ENCODE peak calls at places on chromosome 1, in ten cellular contexts. One of them, this sample, is unnamed.

GRCh38 chr1:90964444-90965035 is 57.3 kb downstream of the ZNF644 start:
- DNase-seq in tibial nerve: no peak
- DNase-seq in aorta: no peak
- DNase-seq in CD8-positive, alpha-beta memory T cell: no peak
- DNase-seq in PC-9: no peak
- DNase-seq in dorsolateral prefrontal cortex: no peak
- DNase-seq in heart right ventricle: no peak
- DNase-seq in RWPE1: no peak
- DNase-seq in AG04450: no peak
- DNase-seq in pancreas: no peak
- DNase-seq in this sample: no peak

GRCh38 chr1:216807696-216808095 is 84.5 kb upstream of the ESRRG start:
- DNase-seq in tibial nerve: no peak
- DNase-seq in aorta: no peak
- DNase-seq in CD8-positive, alpha-beta memory T cell: no peak
- DNase-seq in PC-9: no peak
- DNase-seq in dorsolateral prefrontal cortex: no peak
- DNase-seq in heart right ventricle: no peak
- DNase-seq in RWPE1: no peak
- DNase-seq in AG04450: no peak
- DNase-seq in pancreas: no peak
- DNase-seq in this sample: no peak

GRCh38 chr1:225508538-225509375 is 80.9 kb upstream of the LBR start:
- DNase-seq in tibial nerve: no peak
- DNase-seq in aorta: no peak
- DNase-seq in CD8-positive, alpha-beta memory T cell: no peak
- DNase-seq in PC-9: peak
- DNase-seq in dorsolateral prefrontal cortex: no peak
- DNase-seq in heart right ventricle: peak
- DNase-seq in RWPE1: peak
- DNase-seq in AG04450: peak
- DNase-seq in pancreas: peak
- DNase-seq in this sample: no peak

GRCh38 chr1:10941891-10942541 is 70.4 kb upstream of the TARDBP start:
- DNase-seq in tibial nerve: peak
- DNase-seq in aorta: peak
- DNase-seq in CD8-positive, alpha-beta memory T cell: peak
- DNase-seq in PC-9: peak
- DNase-seq in dorsolateral prefrontal cortex: no peak
- DNase-seq in heart right ventricle: peak
- DNase-seq in RWPE1: peak
- DNase-seq in AG04450: no peak
- DNase-seq in pancreas: peak
- DNase-seq in this sample: no peak

GRCh38 chr1:172482044-172482443 is 38.2 kb upstream of the PIGC start:
- DNase-seq in tibial nerve: no peak
- DNase-seq in aorta: no peak
- DNase-seq in CD8-positive, alpha-beta memory T cell: no peak
- DNase-seq in PC-9: no peak
- DNase-seq in dorsolateral prefrontal cortex: no peak
- DNase-seq in heart right ventricle: no peak
- DNase-seq in RWPE1: no peak
- DNase-seq in AG04450: no peak
- DNase-seq in pancreas: no peak
- DNase-seq in this sample: no peak

GRCh38 chr1:26780344-26780957 is 7.3 kb upstream of the PIGV start:
- DNase-seq in tibial nerve: no peak
- DNase-seq in aorta: no peak
- DNase-seq in CD8-positive, alpha-beta memory T cell: no peak
- DNase-seq in PC-9: no peak
- DNase-seq in dorsolateral prefrontal cortex: no peak
- DNase-seq in heart right ventricle: no peak
- DNase-seq in RWPE1: no peak
- DNase-seq in AG04450: no peak
- DNase-seq in pancreas: no peak
- DNase-seq in this sample: no peak

GRCh38 chr1:18069903-18070302 is 37.7 kb upstream of the IGSF21 start:
- DNase-seq in tibial nerve: no peak
- DNase-seq in aorta: no peak
- DNase-seq in CD8-positive, alpha-beta memory T cell: no peak
- DNase-seq in PC-9: no peak
- DNase-seq in dorsolateral prefrontal cortex: no peak
- DNase-seq in heart right ventricle: no peak
- DNase-seq in RWPE1: no peak
- DNase-seq in AG04450: no peak
- DNase-seq in pancreas: no peak
- DNase-seq in this sample: no peak

GRCh38 chr1:95451904-95452303 is 217.9 kb downstream of the RWDD3 start:
- DNase-seq in tibial nerve: no peak
- DNase-seq in aorta: no peak
- DNase-seq in CD8-positive, alpha-beta memory T cell: no peak
- DNase-seq in PC-9: no peak
- DNase-seq in dorsolateral prefrontal cortex: no peak
- DNase-seq in heart right ventricle: no peak
- DNase-seq in RWPE1: no peak
- DNase-seq in AG04450: no peak
- DNase-seq in pancreas: no peak
- DNase-seq in this sample: no peak

GRCh38 chr1:45584351-45585109 is 689 bp downstream of the NASP start:
- DNase-seq in tibial nerve: peak
- DNase-seq in aorta: peak
- DNase-seq in CD8-positive, alpha-beta memory T cell: peak
- DNase-seq in PC-9: peak
- DNase-seq in dorsolateral prefrontal cortex: peak
- DNase-seq in heart right ventricle: peak
- DNase-seq in RWPE1: peak
- DNase-seq in AG04450: peak
- DNase-seq in pancreas: peak
- DNase-seq in this sample: peak

GRCh38 chr1:63450416-63450815 is 72.6 kb downstream of the ITGB3BP start:
- DNase-seq in tibial nerve: no peak
- DNase-seq in aorta: no peak
- DNase-seq in CD8-positive, alpha-beta memory T cell: no peak
- DNase-seq in PC-9: no peak
- DNase-seq in dorsolateral prefrontal cortex: no peak
- DNase-seq in heart right ventricle: no peak
- DNase-seq in RWPE1: no peak
- DNase-seq in AG04450: no peak
- DNase-seq in pancreas: no peak
- DNase-seq in this sample: no peak

GRCh38 chr1:55773189-55773940 is 558.2 kb upstream of the USP24 start:
- DNase-seq in tibial nerve: no peak
- DNase-seq in aorta: no peak
- DNase-seq in CD8-positive, alpha-beta memory T cell: no peak
- DNase-seq in PC-9: no peak
- DNase-seq in dorsolateral prefrontal cortex: no peak
- DNase-seq in heart right ventricle: no peak
- DNase-seq in RWPE1: no peak
- DNase-seq in AG04450: no peak
- DNase-seq in pancreas: no peak
- DNase-seq in this sample: no peak

GRCh38 chr1:115838805-115839705 is 1.9 kb downstream of the NHLH2 start:
- DNase-seq in tibial nerve: no peak
- DNase-seq in aorta: peak
- DNase-seq in CD8-positive, alpha-beta memory T cell: no peak
- DNase-seq in PC-9: peak
- DNase-seq in dorsolateral prefrontal cortex: peak
- DNase-seq in heart right ventricle: no peak
- DNase-seq in RWPE1: peak
- DNase-seq in AG04450: no peak
- DNase-seq in pancreas: no peak
- DNase-seq in this sample: peak

GRCh38 chr1:86207323-86207722 is 50.8 kb upstream of the COL24A1 start:
- DNase-seq in tibial nerve: no peak
- DNase-seq in aorta: no peak
- DNase-seq in CD8-positive, alpha-beta memory T cell: no peak
- DNase-seq in PC-9: peak
- DNase-seq in dorsolateral prefrontal cortex: peak
- DNase-seq in heart right ventricle: peak
- DNase-seq in RWPE1: peak
- DNase-seq in AG04450: peak
- DNase-seq in pancreas: no peak
- DNase-seq in this sample: no peak

GRCh38 chr1:203069028-203069804 is 16.6 kb downstream of the MYOG start:
- DNase-seq in tibial nerve: no peak
- DNase-seq in aorta: peak
- DNase-seq in CD8-positive, alpha-beta memory T cell: no peak
- DNase-seq in PC-9: no peak
- DNase-seq in dorsolateral prefrontal cortex: no peak
- DNase-seq in heart right ventricle: peak
- DNase-seq in RWPE1: no peak
- DNase-seq in AG04450: no peak
- DNase-seq in pancreas: no peak
- DNase-seq in this sample: peak

GRCh38 chr1:94327001-94327685 is 89.8 kb upstream of the ARHGAP29 start:
- DNase-seq in tibial nerve: no peak
- DNase-seq in aorta: peak
- DNase-seq in CD8-positive, alpha-beta memory T cell: no peak
- DNase-seq in PC-9: peak
- DNase-seq in dorsolateral prefrontal cortex: no peak
- DNase-seq in heart right ventricle: peak
- DNase-seq in RWPE1: no peak
- DNase-seq in AG04450: no peak
- DNase-seq in pancreas: no peak
- DNase-seq in this sample: no peak
- H3K27ac ChIP-seq in tibial nerve: no peak
- H3K27ac ChIP-seq in aorta: peak
- H3K27ac ChIP-seq in CD8-positive, alpha-beta memory T cell: no peak
- H3K27ac ChIP-seq in PC-9: peak
- H3K27ac ChIP-seq in dorsolateral prefrontal cortex: no peak
- H3K27ac ChIP-seq in heart right ventricle: peak
- H3K27ac ChIP-seq in RWPE1: peak
- H3K27ac ChIP-seq in AG04450: peak
- H3K27ac ChIP-seq in pancreas: no peak
- H3K27ac ChIP-seq in this sample: no peak

GRCh38 chr1:226575436-226576390 is 27.1 kb downstream of the STUM start:
- DNase-seq in tibial nerve: no peak
- DNase-seq in aorta: no peak
- DNase-seq in CD8-positive, alpha-beta memory T cell: no peak
- DNase-seq in PC-9: no peak
- DNase-seq in dorsolateral prefrontal cortex: no peak
- DNase-seq in heart right ventricle: no peak
- DNase-seq in RWPE1: no peak
- DNase-seq in AG04450: no peak
- DNase-seq in pancreas: no peak
- DNase-seq in this sample: no peak
- H3K27ac ChIP-seq in tibial nerve: no peak
- H3K27ac ChIP-seq in aorta: no peak
- H3K27ac ChIP-seq in CD8-positive, alpha-beta memory T cell: no peak
- H3K27ac ChIP-seq in PC-9: no peak
- H3K27ac ChIP-seq in dorsolateral prefrontal cortex: no peak
- H3K27ac ChIP-seq in heart right ventricle: no peak
- H3K27ac ChIP-seq in RWPE1: no peak
- H3K27ac ChIP-seq in AG04450: no peak
- H3K27ac ChIP-seq in pancreas: no peak
- H3K27ac ChIP-seq in this sample: no peak

GRCh38 chr1:204457665-204458064 is 36.9 kb downstream of the PIK3C2B start:
- DNase-seq in tibial nerve: no peak
- DNase-seq in aorta: no peak
- DNase-seq in CD8-positive, alpha-beta memory T cell: no peak
- DNase-seq in PC-9: no peak
- DNase-seq in dorsolateral prefrontal cortex: no peak
- DNase-seq in heart right ventricle: no peak
- DNase-seq in RWPE1: no peak
- DNase-seq in AG04450: no peak
- DNase-seq in pancreas: no peak
- DNase-seq in this sample: no peak

GRCh38 chr1:204456826-204457361 is 37.7 kb downstream of the PIK3C2B start:
- DNase-seq in tibial nerve: no peak
- DNase-seq in aorta: no peak
- DNase-seq in CD8-positive, alpha-beta memory T cell: no peak
- DNase-seq in PC-9: no peak
- DNase-seq in dorsolateral prefrontal cortex: no peak
- DNase-seq in heart right ventricle: peak
- DNase-seq in RWPE1: no peak
- DNase-seq in AG04450: no peak
- DNase-seq in pancreas: no peak
- DNase-seq in this sample: no peak

GRCh38 chr1:204455063-204455830 is 39.4 kb downstream of the PIK3C2B start:
- DNase-seq in tibial nerve: no peak
- DNase-seq in aorta: no peak
- DNase-seq in CD8-positive, alpha-beta memory T cell: no peak
- DNase-seq in PC-9: no peak
- DNase-seq in dorsolateral prefrontal cortex: no peak
- DNase-seq in heart right ventricle: no peak
- DNase-seq in RWPE1: no peak
- DNase-seq in AG04450: no peak
- DNase-seq in pancreas: no peak
- DNase-seq in this sample: no peak

GRCh38 chr1:204454476-204454875 is 40.1 kb downstream of the PIK3C2B start:
- DNase-seq in tibial nerve: no peak
- DNase-seq in aorta: no peak
- DNase-seq in CD8-positive, alpha-beta memory T cell: no peak
- DNase-seq in PC-9: no peak
- DNase-seq in dorsolateral prefrontal cortex: no peak
- DNase-seq in heart right ventricle: no peak
- DNase-seq in RWPE1: no peak
- DNase-seq in AG04450: no peak
- DNase-seq in pancreas: no peak
- DNase-seq in this sample: no peak

GRCh38 chr1:204455831-204456145 is 38.8 kb downstream of the PIK3C2B start:
- DNase-seq in tibial nerve: no peak
- DNase-seq in aorta: peak
- DNase-seq in CD8-positive, alpha-beta memory T cell: no peak
- DNase-seq in PC-9: no peak
- DNase-seq in dorsolateral prefrontal cortex: no peak
- DNase-seq in heart right ventricle: no peak
- DNase-seq in RWPE1: no peak
- DNase-seq in AG04450: no peak
- DNase-seq in pancreas: no peak
- DNase-seq in this sample: no peak
- H3K27ac ChIP-seq in tibial nerve: no peak
- H3K27ac ChIP-seq in aorta: no peak
- H3K27ac ChIP-seq in CD8-positive, alpha-beta memory T cell: no peak
- H3K27ac ChIP-seq in PC-9: no peak
- H3K27ac ChIP-seq in dorsolateral prefrontal cortex: peak
- H3K27ac ChIP-seq in heart right ventricle: no peak
- H3K27ac ChIP-seq in RWPE1: no peak
- H3K27ac ChIP-seq in AG04450: no peak
- H3K27ac ChIP-seq in pancreas: no peak
- H3K27ac ChIP-seq in this sample: peak

DNA sequence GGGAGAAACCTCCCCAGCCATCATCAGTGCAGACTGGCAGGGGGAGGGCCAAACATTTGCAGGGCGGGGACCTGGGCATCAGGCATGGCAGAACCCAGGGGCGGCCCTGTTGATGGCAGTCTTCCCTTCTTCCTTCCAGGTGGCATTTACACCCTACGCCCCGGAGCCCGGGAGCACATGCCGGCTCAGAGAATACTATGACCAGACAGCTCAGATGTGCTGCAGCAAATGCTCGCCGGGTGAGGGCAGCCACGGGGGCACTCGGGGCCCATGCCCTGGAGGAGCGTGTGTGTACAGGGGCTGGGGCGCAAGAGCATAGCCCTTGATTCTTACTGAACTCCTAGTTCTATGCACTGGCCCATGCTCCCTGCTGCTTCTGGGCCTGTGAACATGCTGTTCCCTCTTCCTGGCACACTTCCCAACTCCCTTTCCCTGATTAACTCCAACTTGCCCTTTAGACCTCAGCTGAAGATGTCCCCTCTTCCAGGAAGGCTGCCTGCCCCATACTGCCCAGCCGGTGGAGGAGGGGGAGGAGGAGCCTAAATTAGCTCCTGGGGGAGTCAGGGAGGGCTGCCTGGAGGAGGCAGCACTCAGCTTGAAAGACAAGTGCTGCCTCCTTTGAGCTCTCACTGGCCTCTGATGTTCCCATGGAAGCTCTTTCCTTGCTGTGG is 22.0 kb downstream of the TNFRSF1B start:
- DNase-seq in tibial nerve: no peak
- DNase-seq in aorta: no peak
- DNase-seq in CD8-positive, alpha-beta memory T cell: no peak
- DNase-seq in PC-9: no peak
- DNase-seq in dorsolateral prefrontal cortex: no peak
- DNase-seq in heart right ventricle: no peak
- DNase-seq in RWPE1: no peak
- DNase-seq in AG04450: no peak
- DNase-seq in pancreas: no peak
- DNase-seq in this sample: no peak
- H3K27ac ChIP-seq in tibial nerve: peak
- H3K27ac ChIP-seq in aorta: no peak
- H3K27ac ChIP-seq in CD8-positive, alpha-beta memory T cell: no peak
- H3K27ac ChIP-seq in PC-9: no peak
- H3K27ac ChIP-seq in dorsolateral prefrontal cortex: no peak
- H3K27ac ChIP-seq in heart right ventricle: no peak
- H3K27ac ChIP-seq in RWPE1: no peak
- H3K27ac ChIP-seq in AG04450: no peak
- H3K27ac ChIP-seq in pancreas: no peak
- H3K27ac ChIP-seq in this sample: no peak

This sample was measured in substantia nigra.